ENCODE peak calls at places on chromosomes 3 and 15, in six cellular contexts. One of them, this sample, is unnamed.
A peak's percentile ranks its signal among the peaks of the same experiment; 100 is the strongest.

GRCh38 chr3:16427309-16427965 is 86.1 kb downstream of the RFTN1 start:
- DNase-seq in K562: no peak
- DNase-seq in GM12878: no peak
- DNase-seq in NT2/D1: no peak
- DNase-seq in H1: no peak
- DNase-seq in HepG2: no peak
- DNase-seq in this sample: no peak

GRCh38 chr3:144142151-144142855 is 170.7 kb downstream of the DIPK2A start:
- DNase-seq in HepG2: no peak
- DNase-seq in K562: no peak
- DNase-seq in H1: no peak
- DNase-seq in GM12878: no peak
- DNase-seq in NT2/D1: no peak
- DNase-seq in this sample: no peak

GRCh38 chr3:13263770-13264467 is 156.2 kb downstream of the NUP210 start:
- DNase-seq in GM12878: no peak
- DNase-seq in H1: no peak
- DNase-seq in K562: no peak
- DNase-seq in NT2/D1: no peak
- DNase-seq in HepG2: peak; percentile 91
- DNase-seq in this sample: no peak

GRCh38 chr3:177162742-177163141 is 34.5 kb downstream of the TBL1XR1 start:
- DNase-seq in HepG2: no peak
- DNase-seq in NT2/D1: no peak
- DNase-seq in GM12878: no peak
- DNase-seq in K562: no peak
- DNase-seq in H1: no peak
- DNase-seq in this sample: no peak

GRCh38 chr3:183006396-183007002 is 26.2 kb upstream of the DCUN1D1 start:
- DNase-seq in H1: no peak
- DNase-seq in K562: no peak
- DNase-seq in HepG2: no peak
- DNase-seq in GM12878: no peak
- DNase-seq in NT2/D1: peak; percentile 25
- DNase-seq in this sample: no peak

GRCh38 chr15:84748274-84749110 is at the start of gene ZNF592:
- DNase-seq in H1: peak; percentile 82
- DNase-seq in HepG2: peak; percentile 36
- DNase-seq in K562: peak; percentile 89
- DNase-seq in NT2/D1: peak; percentile 30
- DNase-seq in GM12878: no peak
- DNase-seq in this sample: no peak

GRCh38 chr3:117553461-117553860 is 843.9 kb downstream of the TUSC7 start:
- DNase-seq in NT2/D1: no peak
- DNase-seq in GM12878: peak; percentile 23
- DNase-seq in H1: no peak
- DNase-seq in K562: no peak
- DNase-seq in HepG2: no peak
- DNase-seq in this sample: no peak

GRCh38 chr3:59709702-59710555 is 660.1 kb upstream of the CFAP20DC start:
- DNase-seq in NT2/D1: no peak
- DNase-seq in K562: no peak
- DNase-seq in GM12878: no peak
- DNase-seq in HepG2: no peak
- DNase-seq in H1: no peak
- DNase-seq in this sample: no peak

GRCh38 chr3:108862865-108863798 is 40.5 kb downstream of the TRAT1 start:
- DNase-seq in NT2/D1: no peak
- DNase-seq in GM12878: no peak
- DNase-seq in HepG2: no peak
- DNase-seq in K562: no peak
- DNase-seq in H1: no peak
- DNase-seq in this sample: peak; percentile 81

GRCh38 chr15:94086360-94086759 is 145.0 kb upstream of the MCTP2 start:
- DNase-seq in HepG2: no peak
- DNase-seq in GM12878: no peak
- DNase-seq in H1: no peak
- DNase-seq in NT2/D1: no peak
- DNase-seq in K562: no peak
- DNase-seq in this sample: no peak

GRCh38 chr3:42557849-42558248 is 23.9 kb downstream of the SEC22C start:
- DNase-seq in K562: no peak
- DNase-seq in NT2/D1: peak; percentile 18
- DNase-seq in GM12878: no peak
- DNase-seq in H1: no peak
- DNase-seq in HepG2: peak; percentile 13
- DNase-seq in this sample: no peak
- TF ChIP-seq ZNF274 in K562: no peak
- TF ChIP-seq ZNF274 in NT2/D1: no peak
- TF ChIP-seq ZNF274 in GM12878: no peak
- TF ChIP-seq ZNF274 in H1: no peak
- TF ChIP-seq ZNF274 in HepG2: no peak
- TF ChIP-seq ZNF274 in this sample: no peak

GRCh38 chr3:137760341-137761098 is 3.6 kb upstream of the SOX14 start:
- DNase-seq in K562: no peak
- DNase-seq in HepG2: no peak
- DNase-seq in H1: peak; percentile 65
- DNase-seq in NT2/D1: no peak
- DNase-seq in GM12878: no peak
- DNase-seq in this sample: no peak
- TF ChIP-seq ZNF274 in K562: no peak
- TF ChIP-seq ZNF274 in HepG2: no peak
- TF ChIP-seq ZNF274 in H1: no peak
- TF ChIP-seq ZNF274 in NT2/D1: no peak
- TF ChIP-seq ZNF274 in GM12878: no peak
- TF ChIP-seq ZNF274 in this sample: no peak

GRCh38 chr3:112086018-112086854 is at the start of gene C3orf52:
- DNase-seq in K562: peak; percentile 86
- DNase-seq in H1: peak; percentile 95
- DNase-seq in HepG2: peak; percentile 56
- DNase-seq in GM12878: no peak
- DNase-seq in NT2/D1: peak; percentile 83
- DNase-seq in this sample: peak; percentile 67

GRCh38 chr3:112087746-112088145 is 1.6 kb downstream of the C3orf52 start:
- DNase-seq in NT2/D1: no peak
- DNase-seq in HepG2: no peak
- DNase-seq in GM12878: no peak
- DNase-seq in H1: no peak
- DNase-seq in K562: no peak
- DNase-seq in this sample: no peak

GRCh38 chr3:112083239-112083638 is 3.0 kb upstream of the C3orf52 start:
- DNase-seq in GM12878: no peak
- DNase-seq in HepG2: no peak
- DNase-seq in H1: no peak
- DNase-seq in NT2/D1: no peak
- DNase-seq in K562: no peak
- DNase-seq in this sample: no peak

GRCh38 chr3:112086857-112087524 is 802 bp downstream of the C3orf52 start:
- DNase-seq in NT2/D1: no peak
- DNase-seq in HepG2: no peak
- DNase-seq in K562: peak; percentile 8
- DNase-seq in GM12878: no peak
- DNase-seq in H1: no peak
- DNase-seq in this sample: peak; percentile 26

DNA sequence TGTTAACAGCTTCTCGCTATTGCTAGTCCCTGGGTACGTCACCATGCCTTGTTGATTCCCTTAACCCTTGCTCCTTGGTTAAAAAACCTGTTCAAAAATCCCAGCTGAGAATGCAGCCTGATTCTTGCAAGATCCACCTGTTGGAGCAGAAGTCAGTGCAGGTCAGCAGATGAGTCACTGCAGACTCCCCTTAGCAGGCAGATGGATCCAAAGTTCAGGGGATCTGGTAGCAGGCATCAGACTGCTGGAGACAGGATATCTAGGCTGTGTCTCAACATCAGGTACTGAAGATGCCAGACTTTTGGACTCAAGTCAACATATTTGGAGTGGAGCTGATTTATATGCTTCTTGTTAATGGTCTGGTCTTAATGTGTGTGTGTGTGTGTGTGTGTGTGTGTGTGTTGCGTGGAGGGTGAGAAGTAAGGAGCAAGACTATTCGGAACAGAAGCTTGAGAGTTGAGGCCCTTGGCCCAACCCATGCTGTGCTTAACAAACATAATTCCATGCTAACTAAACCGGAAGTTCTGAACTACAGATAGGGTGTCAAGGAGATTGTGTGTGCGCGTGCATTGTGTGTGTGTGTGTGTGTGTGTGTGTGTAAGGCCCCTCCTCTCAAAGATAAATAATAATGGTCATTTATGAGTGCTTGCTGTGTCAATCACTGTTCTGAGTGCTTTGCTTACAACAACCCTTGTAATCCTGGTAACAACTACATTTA is 1.1 kb upstream of the C3orf52 start:
- DNase-seq in NT2/D1: no peak
- DNase-seq in H1: no peak
- DNase-seq in HepG2: peak; percentile 39
- DNase-seq in GM12878: no peak
- DNase-seq in K562: no peak
- DNase-seq in this sample: no peak
- TF ChIP-seq ZNF274 in NT2/D1: no peak
- TF ChIP-seq ZNF274 in H1: no peak
- TF ChIP-seq ZNF274 in HepG2: no peak
- TF ChIP-seq ZNF274 in GM12878: no peak
- TF ChIP-seq ZNF274 in K562: no peak
- TF ChIP-seq ZNF274 in this sample: no peak

GRCh38 chr3:48756640-48757039 is 39.6 kb upstream of the IP6K2 start:
- DNase-seq in K562: no peak
- DNase-seq in H1: no peak
- DNase-seq in HepG2: peak; percentile 42
- DNase-seq in GM12878: no peak
- DNase-seq in NT2/D1: no peak
- DNase-seq in this sample: no peak
- TF ChIP-seq ZNF274 in K562: no peak
- TF ChIP-seq ZNF274 in H1: no peak
- TF ChIP-seq ZNF274 in HepG2: no peak
- TF ChIP-seq ZNF274 in GM12878: no peak
- TF ChIP-seq ZNF274 in NT2/D1: no peak
- TF ChIP-seq ZNF274 in this sample: no peak

DNA sequence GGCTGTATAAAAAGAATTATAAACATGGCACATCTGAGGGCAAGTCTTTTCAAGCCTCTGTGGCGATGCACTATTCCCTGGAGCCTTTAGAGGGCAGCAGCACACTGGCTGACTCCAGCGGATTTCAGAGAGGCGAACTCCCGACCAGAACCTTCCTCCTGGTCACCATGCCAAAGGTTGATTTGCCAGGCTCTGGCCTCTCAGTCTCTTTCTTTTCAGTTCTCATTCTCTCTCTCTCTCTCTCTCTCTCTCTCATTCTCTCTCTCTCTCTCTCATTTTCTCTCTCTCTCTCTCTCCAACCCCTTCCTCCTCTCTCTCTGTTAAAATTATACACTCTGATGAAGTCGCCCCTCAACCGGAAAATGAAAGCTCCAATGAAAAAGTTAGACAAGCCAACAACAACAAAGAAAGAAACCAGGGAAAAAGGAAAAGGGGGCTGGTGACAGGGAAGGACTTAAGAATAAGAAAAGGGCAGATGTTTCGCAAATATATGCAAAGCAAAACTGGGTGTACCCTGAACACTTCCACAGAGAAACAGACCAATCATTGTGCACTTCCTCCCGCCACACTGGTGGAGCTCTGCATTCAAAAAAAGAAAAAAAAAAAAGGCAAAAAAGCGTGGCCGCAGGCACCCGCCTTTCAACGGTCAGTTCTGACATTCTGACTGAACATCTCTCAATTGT is 90.2 kb downstream of the TIGIT start:
- DNase-seq in H1: peak; percentile 82
- DNase-seq in HepG2: peak; percentile 60
- DNase-seq in GM12878: peak; percentile 25
- DNase-seq in NT2/D1: peak; percentile 77
- DNase-seq in K562: peak; percentile 45
- DNase-seq in this sample: peak; percentile 47
- TF ChIP-seq ZNF274 in H1: no peak
- TF ChIP-seq ZNF274 in HepG2: no peak
- TF ChIP-seq ZNF274 in GM12878: no peak
- TF ChIP-seq ZNF274 in NT2/D1: no peak
- TF ChIP-seq ZNF274 in K562: no peak
- TF ChIP-seq ZNF274 in this sample: no peak

GRCh38 chr3:136162322-136162721 is 33.8 kb downstream of the MSL2 start:
- DNase-seq in K562: no peak
- DNase-seq in GM12878: no peak
- DNase-seq in H1: no peak
- DNase-seq in HepG2: no peak
- DNase-seq in NT2/D1: no peak
- DNase-seq in this sample: no peak

GRCh38 chr3:136161516-136161915 is 34.6 kb downstream of the MSL2 start:
- DNase-seq in NT2/D1: no peak
- DNase-seq in HepG2: no peak
- DNase-seq in H1: no peak
- DNase-seq in GM12878: no peak
- DNase-seq in K562: no peak
- DNase-seq in this sample: no peak
- TF ChIP-seq ZNF274 in NT2/D1: no peak
- TF ChIP-seq ZNF274 in HepG2: no peak
- TF ChIP-seq ZNF274 in H1: no peak
- TF ChIP-seq ZNF274 in GM12878: no peak
- TF ChIP-seq ZNF274 in K562: no peak
- TF ChIP-seq ZNF274 in this sample: no peak

DNA sequence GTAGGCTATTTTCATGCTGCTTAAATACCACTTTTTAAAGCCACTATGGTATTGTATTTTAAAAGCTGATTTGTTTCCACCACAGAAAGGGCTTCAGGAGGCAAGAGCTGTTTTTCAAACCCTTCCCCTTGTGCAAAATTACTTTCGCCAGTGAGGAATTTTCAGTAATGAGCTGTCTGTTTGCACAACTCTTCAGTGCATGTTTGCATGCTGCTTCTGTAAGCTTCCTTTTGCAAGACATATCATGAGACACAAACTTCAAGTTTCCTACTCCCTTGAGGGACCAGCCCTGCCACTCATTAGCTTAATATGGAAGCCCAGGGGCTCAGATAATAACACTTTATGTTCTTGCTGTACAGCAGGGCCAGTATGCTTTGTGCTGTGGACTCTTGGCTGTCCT is 105.5 kb upstream of the TNIK start:
- DNase-seq in H1: no peak
- DNase-seq in NT2/D1: no peak
- DNase-seq in K562: no peak
- DNase-seq in HepG2: peak; percentile 24
- DNase-seq in GM12878: no peak
- DNase-seq in this sample: no peak
- TF ChIP-seq ZNF274 in H1: no peak
- TF ChIP-seq ZNF274 in NT2/D1: no peak
- TF ChIP-seq ZNF274 in K562: no peak
- TF ChIP-seq ZNF274 in HepG2: no peak
- TF ChIP-seq ZNF274 in GM12878: no peak
- TF ChIP-seq ZNF274 in this sample: no peak